ENCODE peak calls at places on chromosomes 11 and 22, in nine cellular contexts. One of them, this sample, is unnamed.

GRCh38 chr11:64334764-64335741 is 5.0 kb upstream of the CCDC88B start:
- DNase-seq in activated CD4-positive, CD25-positive, alpha-beta regulatory T cell: no peak
- DNase-seq in AML-193: peak
- DNase-seq in right cardiac atrium: no peak
- DNase-seq in NCI-H1105 treated with DMSO at 0.1 percent for 48 hours: peak
- DNase-seq in occipital lobe: no peak
- DNase-seq in GM19239: peak
- DNase-seq in ACHN: peak
- DNase-seq in small intestine: peak
- DNase-seq in this sample: peak

GRCh38 chr11:128492461-128492860 is 94.9 kb downstream of the ETS1 start:
- DNase-seq in activated CD4-positive, CD25-positive, alpha-beta regulatory T cell: no peak
- DNase-seq in AML-193: no peak
- DNase-seq in right cardiac atrium: no peak
- DNase-seq in NCI-H1105 treated with DMSO at 0.1 percent for 48 hours: no peak
- DNase-seq in occipital lobe: no peak
- DNase-seq in GM19239: no peak
- DNase-seq in ACHN: no peak
- DNase-seq in small intestine: no peak
- DNase-seq in this sample: no peak

GRCh38 chr11:72113170-72113808 is 794 bp upstream of the ANAPC15 start:
- DNase-seq in activated CD4-positive, CD25-positive, alpha-beta regulatory T cell: no peak
- DNase-seq in AML-193: no peak
- DNase-seq in right cardiac atrium: no peak
- DNase-seq in NCI-H1105 treated with DMSO at 0.1 percent for 48 hours: peak
- DNase-seq in occipital lobe: no peak
- DNase-seq in GM19239: no peak
- DNase-seq in ACHN: peak
- DNase-seq in small intestine: no peak
- DNase-seq in this sample: no peak

GRCh38 chr11:44017443-44018126 is 30.2 kb upstream of the ACCSL start:
- DNase-seq in activated CD4-positive, CD25-positive, alpha-beta regulatory T cell: no peak
- DNase-seq in AML-193: no peak
- DNase-seq in right cardiac atrium: no peak
- DNase-seq in NCI-H1105 treated with DMSO at 0.1 percent for 48 hours: peak
- DNase-seq in occipital lobe: no peak
- DNase-seq in GM19239: no peak
- DNase-seq in ACHN: no peak
- DNase-seq in small intestine: no peak
- DNase-seq in this sample: no peak

GRCh38 chr11:94151311-94151710 is 22.7 kb downstream of the PANX1 start:
- DNase-seq in activated CD4-positive, CD25-positive, alpha-beta regulatory T cell: no peak
- DNase-seq in AML-193: no peak
- DNase-seq in right cardiac atrium: no peak
- DNase-seq in NCI-H1105 treated with DMSO at 0.1 percent for 48 hours: no peak
- DNase-seq in occipital lobe: no peak
- DNase-seq in GM19239: no peak
- DNase-seq in ACHN: no peak
- DNase-seq in small intestine: no peak
- DNase-seq in this sample: no peak

GRCh38 chr22:37665487-37665886 is 7.0 kb downstream of the PDXP start:
- DNase-seq in activated CD4-positive, CD25-positive, alpha-beta regulatory T cell: no peak
- DNase-seq in AML-193: no peak
- DNase-seq in right cardiac atrium: no peak
- DNase-seq in NCI-H1105 treated with DMSO at 0.1 percent for 48 hours: no peak
- DNase-seq in occipital lobe: no peak
- DNase-seq in GM19239: no peak
- DNase-seq in ACHN: no peak
- DNase-seq in small intestine: no peak
- DNase-seq in this sample: no peak

GRCh38 chr11:30471244-30471643 is 114.9 kb downstream of the MPPED2 start:
- DNase-seq in activated CD4-positive, CD25-positive, alpha-beta regulatory T cell: no peak
- DNase-seq in AML-193: no peak
- DNase-seq in right cardiac atrium: no peak
- DNase-seq in NCI-H1105 treated with DMSO at 0.1 percent for 48 hours: no peak
- DNase-seq in occipital lobe: no peak
- DNase-seq in GM19239: no peak
- DNase-seq in ACHN: no peak
- DNase-seq in small intestine: no peak
- DNase-seq in this sample: no peak

GRCh38 chr22:21690401-21690801 is 24.6 kb downstream of the PPIL2 start:
- DNase-seq in activated CD4-positive, CD25-positive, alpha-beta regulatory T cell: no peak
- DNase-seq in AML-193: no peak
- DNase-seq in right cardiac atrium: no peak
- DNase-seq in NCI-H1105 treated with DMSO at 0.1 percent for 48 hours: peak
- DNase-seq in occipital lobe: no peak
- DNase-seq in GM19239: peak
- DNase-seq in ACHN: no peak
- DNase-seq in small intestine: no peak
- DNase-seq in this sample: no peak

GRCh38 chr11:91495837-91496236 is 728.8 kb upstream of the FAT3 start:
- DNase-seq in activated CD4-positive, CD25-positive, alpha-beta regulatory T cell: no peak
- DNase-seq in AML-193: no peak
- DNase-seq in right cardiac atrium: no peak
- DNase-seq in NCI-H1105 treated with DMSO at 0.1 percent for 48 hours: no peak
- DNase-seq in occipital lobe: no peak
- DNase-seq in GM19239: no peak
- DNase-seq in ACHN: no peak
- DNase-seq in small intestine: no peak
- DNase-seq in this sample: no peak

GRCh38 chr11:125772834-125773505 is 5.7 kb downstream of the PATE2 start:
- DNase-seq in activated CD4-positive, CD25-positive, alpha-beta regulatory T cell: no peak
- DNase-seq in AML-193: no peak
- DNase-seq in right cardiac atrium: no peak
- DNase-seq in NCI-H1105 treated with DMSO at 0.1 percent for 48 hours: no peak
- DNase-seq in occipital lobe: no peak
- DNase-seq in GM19239: no peak
- DNase-seq in ACHN: no peak
- DNase-seq in small intestine: no peak
- DNase-seq in this sample: no peak

GRCh38 chr11:118488480-118489109 is 38.7 kb upstream of the TTC36 start:
- DNase-seq in activated CD4-positive, CD25-positive, alpha-beta regulatory T cell: peak
- DNase-seq in AML-193: peak
- DNase-seq in right cardiac atrium: peak
- DNase-seq in NCI-H1105 treated with DMSO at 0.1 percent for 48 hours: peak
- DNase-seq in occipital lobe: peak
- DNase-seq in GM19239: peak
- DNase-seq in ACHN: peak
- DNase-seq in small intestine: peak
- DNase-seq in this sample: peak

GRCh38 chr11:116792869-116793475 is 1.3 kb upstream of the APOA5 start:
- DNase-seq in activated CD4-positive, CD25-positive, alpha-beta regulatory T cell: no peak
- DNase-seq in AML-193: no peak
- DNase-seq in right cardiac atrium: no peak
- DNase-seq in NCI-H1105 treated with DMSO at 0.1 percent for 48 hours: no peak
- DNase-seq in occipital lobe: no peak
- DNase-seq in GM19239: no peak
- DNase-seq in ACHN: peak
- DNase-seq in small intestine: no peak
- DNase-seq in this sample: no peak